ENCODE peak calls at places on chromosomes 11 and 22, in four cellular contexts. One of them, this sample, is unnamed.

GRCh38 chr22:19625331-19626041 is 88.8 kb upstream of the SEPTIN5 start:
- DNase-seq in iPS DF 6.9: no peak
- DNase-seq in epithelial cell of esophagus: no peak
- DNase-seq in skeletal muscle cell: no peak
- DNase-seq in this sample: no peak

GRCh38 chr11:60835472-60835871 is 6.4 kb upstream of the CCDC86 start:
- DNase-seq in iPS DF 6.9: no peak
- DNase-seq in epithelial cell of esophagus: peak
- DNase-seq in skeletal muscle cell: no peak
- DNase-seq in this sample: no peak

GRCh38 chr22:27636716-27637503 is 164.6 kb downstream of the MN1 start:
- DNase-seq in iPS DF 6.9: no peak
- DNase-seq in epithelial cell of esophagus: no peak
- DNase-seq in skeletal muscle cell: no peak
- DNase-seq in this sample: no peak

GRCh38 chr22:20551805-20552449 is 44.5 kb downstream of the MED15 start:
- DNase-seq in iPS DF 6.9: no peak
- DNase-seq in epithelial cell of esophagus: no peak
- DNase-seq in skeletal muscle cell: no peak
- DNase-seq in this sample: peak

GRCh38 chr11:95147364-95147905 is 57.8 kb downstream of the ENDOD1 start:
- DNase-seq in iPS DF 6.9: no peak
- DNase-seq in epithelial cell of esophagus: peak
- DNase-seq in skeletal muscle cell: peak
- DNase-seq in this sample: peak

GRCh38 chr22:37739000-37739399 is 42.2 kb downstream of the TRIOBP start:
- DNase-seq in iPS DF 6.9: no peak
- DNase-seq in epithelial cell of esophagus: no peak
- DNase-seq in skeletal muscle cell: peak
- DNase-seq in this sample: peak

GRCh38 chr22:17945156-17945850 is 79.1 kb downstream of the MICAL3 start:
- DNase-seq in iPS DF 6.9: no peak
- DNase-seq in epithelial cell of esophagus: no peak
- DNase-seq in skeletal muscle cell: no peak
- DNase-seq in this sample: no peak

GRCh38 chr11:60868682-60869450 is 1.5 kb downstream of the ZP1 start:
- DNase-seq in iPS DF 6.9: no peak
- DNase-seq in epithelial cell of esophagus: no peak
- DNase-seq in skeletal muscle cell: no peak
- DNase-seq in this sample: no peak

GRCh38 chr11:60208146-60208895 is 25.4 kb upstream of the MS4A6A start:
- DNase-seq in iPS DF 6.9: no peak
- DNase-seq in epithelial cell of esophagus: peak
- DNase-seq in skeletal muscle cell: no peak
- DNase-seq in this sample: no peak

DNA sequence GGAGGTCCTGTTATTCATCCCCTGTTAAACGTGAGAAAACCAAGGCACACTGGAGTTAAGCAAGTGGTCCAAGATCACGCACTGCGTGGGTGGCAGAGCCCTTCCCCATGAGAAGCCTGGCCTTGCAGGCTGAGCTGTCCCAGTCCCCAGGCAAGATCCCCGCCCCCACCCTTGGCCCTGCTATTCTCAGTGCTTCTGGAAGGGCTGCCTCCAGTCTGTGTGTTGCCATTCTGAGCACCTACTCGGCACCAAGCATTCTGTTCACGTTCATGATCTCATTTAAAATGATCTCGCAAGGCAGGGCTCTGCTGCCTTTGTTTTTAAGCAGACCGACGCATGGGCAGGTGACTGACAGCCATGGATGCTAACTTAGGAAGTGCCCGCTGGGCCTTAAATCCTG is 62.8 kb downstream of the PHF21B start:
- DNase-seq in iPS DF 6.9: no peak
- DNase-seq in epithelial cell of esophagus: no peak
- DNase-seq in skeletal muscle cell: no peak
- DNase-seq in this sample: no peak
- H3K4me3 ChIP-seq in iPS DF 6.9: no peak
- H3K4me3 ChIP-seq in epithelial cell of esophagus: no peak
- H3K4me3 ChIP-seq in skeletal muscle cell: no peak
- H3K4me3 ChIP-seq in this sample: no peak

GRCh38 chr11:119205080-119205479 is 1.1 kb upstream of the CBL start:
- DNase-seq in iPS DF 6.9: no peak
- DNase-seq in epithelial cell of esophagus: no peak
- DNase-seq in skeletal muscle cell: no peak
- DNase-seq in this sample: no peak
- H3K4me3 ChIP-seq in iPS DF 6.9: no peak
- H3K4me3 ChIP-seq in epithelial cell of esophagus: no peak
- H3K4me3 ChIP-seq in skeletal muscle cell: peak
- H3K4me3 ChIP-seq in this sample: no peak

DNA sequence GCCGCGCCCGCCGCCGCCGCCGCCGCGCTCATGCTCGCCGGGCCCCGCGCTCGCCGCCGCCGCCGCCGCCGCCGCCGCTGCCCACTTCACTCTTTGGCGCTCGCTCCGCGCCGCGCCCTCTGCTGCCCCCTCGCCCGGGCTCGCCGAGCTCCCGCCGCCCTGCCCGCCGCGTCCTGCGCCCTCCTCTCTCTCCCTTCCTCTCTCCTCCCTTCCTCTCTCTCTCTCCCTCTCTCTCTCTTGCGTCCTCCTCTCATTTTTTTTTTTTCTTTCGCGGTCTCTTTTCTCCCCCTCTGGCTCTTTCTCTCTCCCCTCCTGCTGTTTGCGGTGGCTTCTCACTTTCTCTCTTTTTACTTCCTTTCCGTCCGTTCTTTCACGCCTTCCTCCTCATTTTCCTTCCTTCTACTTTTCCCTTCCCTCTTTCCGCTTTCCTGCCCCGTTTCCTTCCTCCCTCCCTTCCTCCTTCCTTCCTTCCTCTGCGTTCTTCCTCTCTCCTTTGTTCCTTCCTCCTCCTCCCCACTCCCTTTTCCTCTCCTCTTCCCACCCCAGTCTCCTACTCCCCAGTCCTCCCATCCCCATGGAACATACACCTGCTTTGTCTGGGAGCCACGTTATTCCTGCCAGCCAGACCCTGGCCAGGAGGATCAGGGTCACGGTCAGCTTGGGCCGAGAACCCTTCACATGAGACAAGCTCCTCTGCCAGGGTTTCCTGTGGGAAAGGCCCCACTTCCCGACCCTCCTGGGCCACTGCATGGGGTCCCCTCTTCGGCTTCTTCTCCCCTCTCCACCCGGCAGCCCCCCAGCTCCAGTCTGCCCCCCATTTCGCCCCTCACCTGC is 19.3 kb upstream of the SHISAL1 start:
- DNase-seq in iPS DF 6.9: no peak
- DNase-seq in epithelial cell of esophagus: peak
- DNase-seq in skeletal muscle cell: no peak
- DNase-seq in this sample: peak
- H3K4me3 ChIP-seq in iPS DF 6.9: peak
- H3K4me3 ChIP-seq in epithelial cell of esophagus: no peak
- H3K4me3 ChIP-seq in skeletal muscle cell: peak
- H3K4me3 ChIP-seq in this sample: peak

GRCh38 chr22:26429458-26430238 is 588 bp downstream of the ASPHD2 start:
- DNase-seq in iPS DF 6.9: no peak
- DNase-seq in epithelial cell of esophagus: no peak
- DNase-seq in skeletal muscle cell: no peak
- DNase-seq in this sample: no peak
- H3K4me3 ChIP-seq in iPS DF 6.9: peak
- H3K4me3 ChIP-seq in epithelial cell of esophagus: peak
- H3K4me3 ChIP-seq in skeletal muscle cell: peak
- H3K4me3 ChIP-seq in this sample: peak